ENCODE peak calls at places on chromosomes 4 and X, in five cellular contexts. Z is adrenal gland, G is fibroblast of mammary gland, F is neural progenitor cell, T is HFF-Myc. Q is an unnamed sample.

GRCh38 chr4:101527186-101527585 is 179.9 kb upstream of the PPP3CA start:
- DNase-seq in F (no peak), G (no peak), Z (no peak), T (no peak), Q (no peak)

GRCh38 chrX:1466232-1466661 is 13.5 kb upstream of the ASMTL start:
- DNase-seq in Z (no peak), T (no peak), G (no peak), F (no peak), Q (no peak)

GRCh38 chrX:148700021-148700420 is 199.6 kb downstream of the AFF2 start:
- DNase-seq in Z (no peak), F (no peak), T (no peak), G (no peak), Q (no peak)

GRCh38 chr4:116058129-116058528 is 944.7 kb upstream of the NDST4 start:
- DNase-seq in F (no peak), Z (no peak), G (no peak), T (no peak), Q (no peak)

GRCh38 chrX:118627084-118627758 is 100.2 kb upstream of the IL13RA1 start:
- DNase-seq in G (peak; percentile 11), T (no peak), Z (no peak), F (no peak), Q (no peak)

GRCh38 chr4:23135792-23136645 is 443.3 kb downstream of the GBA3 start:
- DNase-seq in T (peak; percentile 12), F (peak; percentile 73), G (peak; percentile 42), Z (peak; percentile 14), Q (peak; percentile 30)

GRCh38 chr4:22029803-22030202 is 81.2 kb upstream of the KCNIP4 start:
- DNase-seq in G (no peak), F (no peak), T (no peak), Z (no peak), Q (no peak)

GRCh38 chr4:140092094-140092820 is 61.7 kb downstream of the MAML3 start:
- DNase-seq in T (no peak), Z (peak; percentile 49), G (no peak), F (peak; percentile 96), Q (no peak)

GRCh38 chr4:182671231-182671630 is 246.0 kb downstream of the DCTD start:
- DNase-seq in G (no peak), Z (no peak), T (no peak), F (no peak), Q (no peak)

GRCh38 chr4:125316781-125317525 is 2.2 kb downstream of the FAT4 start:
- DNase-seq in F (peak; percentile 66), T (no peak), G (peak; percentile 44), Z (peak; percentile 5), Q (peak; percentile 30)

GRCh38 chr4:167114416-167114971 is 119.8 kb downstream of the SPOCK3 start:
- DNase-seq in G (peak; percentile 2), F (no peak), Z (no peak), T (no peak), Q (no peak)

GRCh38 chr4:7868892-7869471 is 70.7 kb downstream of the AFAP1 start:
- DNase-seq in T (no peak), F (no peak), G (no peak), Z (no peak), Q (no peak)

GRCh38 chr4:146033149-146033548 is 94.5 kb upstream of the ZNF827 start:
- DNase-seq in Z (peak; percentile 14), T (no peak), G (no peak), F (no peak), Q (no peak)

GRCh38 chr4:173505924-173506779 is 23.9 kb downstream of the HAND2 start:
- DNase-seq in G (peak; percentile 70), T (no peak), F (peak; percentile 81), Z (peak; percentile 45), Q (peak; percentile 50)

GRCh38 chr4:85094735-85095134 is 128.2 kb upstream of the WDFY3 start:
- DNase-seq in Z (no peak), T (no peak), F (no peak), G (no peak), Q (no peak)

GRCh38 chrX:55709735-55710134 is 7.8 kb upstream of the RRAGB start:
- DNase-seq in F (peak; percentile 13), T (no peak), G (peak; percentile 35), Z (no peak), Q (no peak)

GRCh38 chrX:9700555-9700954 is 65.1 kb downstream of the GPR143 start:
- DNase-seq in F (no peak), G (no peak), Z (no peak), T (no peak), Q (no peak)

GRCh38 chr4:21769404-21770147 is 179.0 kb downstream of the KCNIP4 start:
- DNase-seq in Z (no peak), F (no peak), T (no peak), G (peak; percentile 49), Q (peak; percentile 26)

GRCh38 chrX:16786791-16787735 is 797 bp downstream of the TXLNG start:
- DNase-seq in T (no peak), G (peak; percentile 50), Z (peak; percentile 44), F (peak; percentile 73), Q (no peak)

GRCh38 chrX:129039176-129039575 is 484.1 kb downstream of the SMARCA1 start:
- DNase-seq in Z (no peak), G (no peak), F (no peak), T (no peak), Q (no peak)

GRCh38 chrX:130523460-130524394 is 121.9 kb downstream of the RBMX2 start:
- DNase-seq in T (no peak), F (peak; percentile 8), G (peak; percentile 11), Z (peak; percentile 36), Q (no peak)

GRCh38 chrX:14476169-14476568 is 53.2 kb upstream of the GLRA2 start:
- DNase-seq in Z (no peak), F (no peak), G (peak; percentile 47), T (no peak), Q (peak; percentile 70)

GRCh38 chr4:72110886-72111285 is 79.1 kb downstream of the NPFFR2 start:
- DNase-seq in T (no peak), G (peak; percentile 3), Z (no peak), F (no peak), Q (no peak)

GRCh38 chrX:3811331-3812311 is 98.2 kb upstream of the PRKX start:
- DNase-seq in Z (no peak), G (peak; percentile 58), F (peak; percentile 34), T (no peak), Q (peak; percentile 50)

DNA sequence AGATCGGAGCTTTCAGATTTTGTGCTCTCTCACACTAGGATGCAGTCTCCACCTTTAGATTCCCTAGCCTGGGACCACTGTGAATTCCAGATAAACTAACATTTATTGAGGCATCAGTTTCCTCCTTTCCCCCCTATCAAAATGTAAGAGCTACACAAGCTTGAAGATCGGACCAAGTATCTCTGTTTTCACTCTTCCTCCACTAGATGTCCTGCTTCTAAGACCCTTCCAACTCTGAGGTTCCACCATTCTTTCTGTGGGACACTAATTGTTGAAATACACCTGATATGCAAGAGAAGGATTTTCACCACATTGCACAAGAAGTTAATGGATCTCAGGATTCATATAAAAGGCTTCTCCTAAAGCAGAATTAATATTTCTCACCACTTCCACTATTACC is 43.0 kb upstream of the PHOX2B start:
- DNase-seq in Z (no peak), F (no peak), G (no peak), T (no peak), Q (no peak)
- TF ChIP-seq CTCF in Z (no peak), F (peak; percentile 21), G (no peak), T (no peak), Q (no peak)

GRCh38 chr4:82219346-82219745 is 154.4 kb downstream of the HNRNPD start:
- DNase-seq in F (no peak), T (no peak), Z (no peak), G (no peak), Q (no peak)
- H3K4me3 ChIP-seq in F (no peak overlapping the region), T (no peak overlapping the region), Z (no peak overlapping the region), G (no peak overlapping the region), Q (no peak overlapping the region)

GRCh38 chr4:177441803-177442622 is at the start of gene AGA:
- DNase-seq in Z (peak; percentile 98), T (peak; percentile 74), G (peak; percentile 94), F (peak; percentile 97), Q (peak; percentile 92)

GRCh38 chr4:177442623-177443155 is 452 bp upstream of the AGA start:
- DNase-seq in Z (peak; percentile 11), T (no peak), G (peak; percentile 24), F (no peak), Q (no peak)

GRCh38 chr4:177436456-177436855 is 5.8 kb downstream of the AGA start:
- DNase-seq in G (no peak), Z (no peak), F (no peak), T (no peak), Q (no peak)

GRCh38 chr4:177444911-177445736 is 2.9 kb upstream of the AGA start:
- DNase-seq in Z (no peak), G (no peak), T (no peak), F (no peak), Q (no peak)

DNA sequence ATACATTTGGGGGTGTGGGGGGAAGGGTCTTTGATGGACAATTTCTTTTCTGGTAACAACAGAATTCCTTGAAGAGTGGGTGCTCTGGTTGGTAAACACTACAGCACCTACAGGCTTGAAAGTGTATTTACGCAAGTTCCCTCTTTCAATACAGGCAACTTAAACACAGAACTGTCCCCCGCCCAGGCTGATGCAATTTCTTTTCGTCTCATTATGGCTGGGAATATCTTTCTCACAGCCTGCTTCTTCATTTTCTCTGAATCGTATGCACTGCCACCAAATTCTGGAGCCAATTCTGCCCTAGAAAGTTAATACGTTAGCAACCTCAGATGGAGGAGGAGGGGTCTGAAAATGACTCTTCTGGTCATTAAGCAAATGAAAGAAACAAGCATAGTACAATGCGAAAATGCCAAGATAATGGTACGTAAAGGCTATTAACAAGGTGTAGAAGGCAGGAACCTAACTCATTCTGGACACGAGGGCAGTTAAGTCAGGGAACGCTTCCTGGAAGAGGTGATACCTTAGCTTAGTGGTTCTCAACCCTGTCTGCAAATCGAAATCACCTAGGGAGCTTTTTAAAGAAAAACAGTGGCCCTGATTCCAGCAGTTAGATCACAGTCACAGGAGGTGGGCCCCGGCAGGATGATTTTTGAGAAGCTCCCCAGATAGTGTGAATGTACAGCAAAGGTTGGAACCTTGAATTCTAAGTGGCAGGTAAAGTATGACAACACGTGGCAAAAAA is 1.0 kb downstream of the AGA start:
- DNase-seq in F (peak; percentile 11), Z (no peak), T (no peak), G (peak; percentile 6), Q (peak; percentile 43)
- TF ChIP-seq CTCF in F (peak; percentile 24), Z (no peak), T (no peak), G (no peak), Q (peak; percentile 25)

GRCh38 chr4:89509708-89510269 is 202.2 kb upstream of the GPRIN3 start:
- DNase-seq in G (peak; percentile 97), Z (no peak), T (no peak), F (no peak), Q (peak; percentile 96)
- H3K4me3 ChIP-seq in G (no peak overlapping the region), Z (no peak overlapping the region), T (no peak overlapping the region), F (no peak overlapping the region), Q (no peak overlapping the region)

GRCh38 chr4:110826656-110827055 is 203.8 kb upstream of the PITX2 start:
- DNase-seq in F (no peak), T (no peak), Z (no peak), G (no peak), Q (no peak)
- TF ChIP-seq CTCF in F (no peak), T (no peak), Z (no peak), G (no peak), Q (no peak)

GRCh38 chrX:39125834-39126233 is 324.6 kb downstream of the MID1IP1 start:
- DNase-seq in T (no peak), Z (peak; percentile 4), F (no peak), G (no peak), Q (no peak)

GRCh38 chrX:39121903-39122302 is 320.6 kb downstream of the MID1IP1 start:
- DNase-seq in Z (no peak), T (no peak), F (no peak), G (no peak), Q (no peak)
- H3K4me3 ChIP-seq in Z (no peak overlapping the region), T (no peak overlapping the region), F (no peak overlapping the region), G (no peak overlapping the region), Q (no peak overlapping the region)

GRCh38 chr4:103136671-103137445 is 37.2 kb upstream of the BDH2 start:
- DNase-seq in G (no peak), Z (no peak), T (no peak), F (no peak), Q (no peak)

GRCh38 chr4:103137446-103137827 is 37.8 kb upstream of the BDH2 start:
- DNase-seq in Z (no peak), G (peak; percentile 14), T (no peak), F (no peak), Q (peak; percentile 19)
- TF ChIP-seq CTCF in Z (no peak), G (no peak), T (no peak), F (no peak), Q (no peak)

Q was measured in AG10803.